ENCODE peak calls at places on chromosomes 11 and 22, in seven cellular contexts. S, C, Q, O, K, H and J are unnamed samples.

GRCh38 chr11:119422505-119423416 is at the start of gene THY1:
- DNase-seq in S (no peak), C (no peak), Q (no peak), O (no peak), K (no peak), H (no peak), J (no peak)

GRCh38 chr11:72668645-72669347 is 5.4 kb downstream of the PDE2A start:
- DNase-seq in S (no peak), C (no peak), Q (no peak), O (peak), K (peak), H (no peak), J (no peak)

GRCh38 chr22:38348751-38349496 is 31.7 kb upstream of the CSNK1E start:
- DNase-seq in S (no peak), C (no peak), Q (no peak), O (no peak), K (no peak), H (no peak), J (no peak)

GRCh38 chr22:44497218-44497903 is 672 bp downstream of the RTL6 start:
- DNase-seq in S (no peak), C (no peak), Q (no peak), O (no peak), K (no peak), H (no peak), J (no peak)

GRCh38 chr11:75279273-75279672 is 38.7 kb downstream of the TPBGL start:
- DNase-seq in S (no peak), C (no peak), Q (no peak), O (no peak), K (no peak), H (no peak), J (no peak)

GRCh38 chr11:69510471-69511357 is 29.3 kb downstream of the LINC01488 start:
- DNase-seq in S (peak), C (no peak), Q (no peak), O (no peak), K (no peak), H (peak), J (no peak)

GRCh38 chr22:36156515-36157419 is 3.8 kb downstream of the APOL3 start:
- DNase-seq in S (peak), C (peak), Q (peak), O (peak), K (peak), H (peak), J (peak)

GRCh38 chr11:93570759-93571413 is 27.7 kb upstream of the SMCO4 start:
- DNase-seq in S (peak), C (no peak), Q (no peak), O (peak), K (no peak), H (peak), J (peak)

GRCh38 chr11:7605544-7605943 is 67.8 kb downstream of the CYB5R2 start:
- DNase-seq in S (peak), C (no peak), Q (no peak), O (no peak), K (no peak), H (peak), J (peak)

GRCh38 chr22:25742918-25743708 is 1.1 kb downstream of the MYO18B start:
- DNase-seq in S (no peak), C (no peak), Q (no peak), O (peak), K (no peak), H (no peak), J (no peak)

GRCh38 chr22:46464701-46465347 is 72.6 kb downstream of the CELSR1 start:
- DNase-seq in S (no peak), C (no peak), Q (no peak), O (no peak), K (no peak), H (no peak), J (no peak)

GRCh38 chr11:5992604-5993251 is 5.9 kb upstream of the OR52L1 start:
- DNase-seq in S (peak), C (no peak), Q (no peak), O (peak), K (no peak), H (peak), J (no peak)

GRCh38 chr11:87180743-87181142 is 143.0 kb downstream of the TMEM135 start:
- DNase-seq in S (peak), C (no peak), Q (no peak), O (no peak), K (no peak), H (no peak), J (no peak)

GRCh38 chr11:2590951-2591754 is 108.6 kb downstream of the KCNQ1OT1 start:
- DNase-seq in S (no peak), C (no peak), Q (no peak), O (no peak), K (no peak), H (no peak), J (no peak)

GRCh38 chr22:44965171-44965570 is 44.6 kb downstream of the PHF21B start:
- DNase-seq in S (no peak), C (no peak), Q (no peak), O (no peak), K (no peak), H (no peak), J (no peak)

GRCh38 chr11:1505480-1505879 is 18.9 kb upstream of the MOB2 start:
- DNase-seq in S (no peak), C (no peak), Q (no peak), O (no peak), K (no peak), H (no peak), J (no peak)